ENCODE peak calls at places on chromosomes 3 and 15, in four cellular contexts. W is tibial artery, Q is breast epithelium, C is astrocyte. N is an unnamed sample.

GRCh38 chr15:34473840-34474239 is 36.2 kb upstream of the GOLGA8A start:
- DNase-seq in W (no peak), Q (no peak), C (no peak), N (no peak)

GRCh38 chr15:98888839-98889479 is 118.6 kb downstream of the PGPEP1L start:
- DNase-seq in W (no peak), Q (no peak), C (peak), N (no peak)

GRCh38 chr3:190601597-190601996 is 87.7 kb downstream of the IL1RAP start:
- DNase-seq in W (no peak), Q (no peak), C (no peak), N (no peak)

GRCh38 chr3:131231710-131232348 is 149.7 kb upstream of the NUDT16 start:
- DNase-seq in W (no peak), Q (no peak), C (peak), N (no peak)

GRCh38 chr15:83559310-83559966 is 94.5 kb upstream of the ADAMTSL3 start:
- DNase-seq in W (no peak), Q (no peak), C (peak), N (peak)

GRCh38 chr3:112561085-112561692 is 573 bp downstream of the ATG3 start:
- DNase-seq in W (peak), Q (peak), C (peak), N (peak)

GRCh38 chr3:124282751-124283643 is 291.1 kb upstream of the ROPN1 start:
- DNase-seq in W (no peak), Q (no peak), C (peak), N (no peak)

GRCh38 chr3:156516284-156516683 is 38.6 kb downstream of the SSR3 start:
- DNase-seq in W (no peak), Q (no peak), C (no peak), N (peak)

GRCh38 chr3:81497565-81497964 is 263.9 kb downstream of the GBE1 start:
- DNase-seq in W (no peak), Q (no peak), C (no peak), N (no peak)

GRCh38 chr3:53215816-53216215 is 40.0 kb downstream of the TKT start:
- DNase-seq in W (no peak), Q (no peak), C (no peak), N (no peak)

GRCh38 chr3:4656059-4656458 is 162.9 kb downstream of the ITPR1 start:
- DNase-seq in W (peak), Q (peak), C (peak), N (peak)

GRCh38 chr15:27538325-27538724 is 560.8 kb downstream of the OCA2 start:
- DNase-seq in W (no peak), Q (no peak), C (no peak), N (no peak)

GRCh38 chr3:65833761-65834505 is 204.8 kb downstream of the MAGI1 start:
- DNase-seq in W (no peak), Q (no peak), C (peak), N (no peak)

GRCh38 chr15:40770147-40770721 is 454 bp downstream of the C15orf62 start:
- DNase-seq in W (no peak), Q (no peak), C (no peak), N (no peak)

GRCh38 chr15:39785139-39785538 is 2.5 kb upstream of the FSIP1 start:
- DNase-seq in W (no peak), Q (no peak), C (no peak), N (no peak)

GRCh38 chr3:173502983-173503568 is 105.5 kb downstream of the NLGN1 start:
- DNase-seq in W (no peak), Q (no peak), C (peak), N (no peak)

GRCh38 chr15:71667228-71667627 is 143.1 kb upstream of the NR2E3 start:
- DNase-seq in W (no peak), Q (no peak), C (no peak), N (no peak)

GRCh38 chr15:82812994-82813393 is 3.6 kb downstream of the WHAMM start:
- DNase-seq in W (no peak), Q (no peak), C (no peak), N (no peak)

GRCh38 chr3:60998855-60999254 is 252.4 kb downstream of the FHIT start:
- DNase-seq in W (no peak), Q (no peak), C (no peak), N (no peak)

GRCh38 chr15:55434989-55435825 is 26.9 kb downstream of the PIERCE2 start:
- DNase-seq in W (no peak), Q (no peak), C (peak), N (no peak)

GRCh38 chr3:144809381-144809780 is 837.8 kb downstream of the DIPK2A start:
- DNase-seq in W (no peak), Q (no peak), C (no peak), N (no peak)

GRCh38 chr15:83830381-83830780 is 176.5 kb downstream of the ADAMTSL3 start:
- DNase-seq in W (no peak), Q (no peak), C (no peak), N (no peak)

GRCh38 chr3:90062018-90062417 is 954.6 kb downstream of the EPHA3 start:
- DNase-seq in W (no peak), Q (no peak), C (peak), N (no peak)

GRCh38 chr3:195705081-195705991 is 15.4 kb upstream of the MUC20 start:
- DNase-seq in W (no peak), Q (no peak), C (no peak), N (no peak)

GRCh38 chr3:46844397-46844796 is 18.8 kb downstream of the MYL3 start:
- DNase-seq in W (no peak), Q (no peak), C (no peak), N (no peak)

GRCh38 chr3:191702121-191702520 is 241.2 kb downstream of the PYDC2 start:
- DNase-seq in W (no peak), Q (no peak), C (no peak), N (no peak)

GRCh38 chr3:45182915-45183881 is 37.0 kb upstream of the CDCP1 start:
- DNase-seq in W (peak), Q (no peak), C (peak), N (no peak)

GRCh38 chr3:171503817-171504216 is 43.6 kb upstream of the TNIK start:
- DNase-seq in W (no peak), Q (no peak), C (no peak), N (no peak)

GRCh38 chr15:37102315-37103021 is 2.1 kb upstream of the MEIS2 start:
- DNase-seq in W (no peak), Q (no peak), C (no peak), N (no peak)

GRCh38 chr3:168025076-168025475 is 70.6 kb downstream of the GOLIM4 start:
- DNase-seq in W (no peak), Q (no peak), C (peak), N (no peak)

GRCh38 chr15:69992326-69992725 is 105.4 kb downstream of the TLE3 start:
- DNase-seq in W (no peak), Q (no peak), C (no peak), N (no peak)

GRCh38 chr15:91073768-91074167 is 26.3 kb upstream of the SV2B start:
- DNase-seq in W (no peak), Q (no peak), C (no peak), N (no peak)

GRCh38 chr3:106823706-106824105 is 553.5 kb upstream of the CCDC54 start:
- DNase-seq in W (no peak), Q (no peak), C (no peak), N (no peak)

GRCh38 chr3:3013299-3013698 is 96.9 kb downstream of the IL5RA start:
- DNase-seq in W (no peak), Q (no peak), C (no peak), N (no peak)

GRCh38 chr15:99104788-99105515 is at the start of gene SYNM:
- DNase-seq in W (peak), Q (peak), C (peak), N (peak)

DNA sequence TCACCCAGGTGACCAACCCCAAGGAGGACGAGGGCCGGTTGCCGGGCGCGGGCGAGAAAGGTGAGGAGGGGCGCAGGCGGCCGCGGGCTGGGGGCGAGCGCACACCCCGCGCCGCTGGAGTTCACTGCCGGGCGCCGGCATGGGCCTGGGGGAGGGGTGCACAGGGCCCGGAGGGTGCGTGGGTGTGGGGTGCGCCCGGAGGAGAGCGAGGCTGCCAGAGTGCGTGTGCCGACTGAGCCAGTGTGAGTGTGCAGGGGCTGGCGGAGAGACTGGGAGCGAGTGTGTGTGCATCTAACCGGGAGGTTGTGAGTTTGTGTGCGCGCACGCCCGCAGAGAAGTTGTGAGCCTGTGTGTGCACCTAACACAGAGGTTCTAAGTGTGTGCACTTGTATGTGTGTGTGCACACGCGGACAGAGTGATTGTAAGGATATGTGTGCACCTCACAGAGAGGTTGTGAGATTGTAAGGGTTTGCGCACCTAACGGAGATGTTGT is 585 bp downstream of the CTDSPL start:
- DNase-seq in W (peak), Q (peak), C (no peak), N (peak)
- H3K27ac ChIP-seq in W (peak), Q (peak), C (no peak), N (peak)

GRCh38 chr15:45522179-45522930 is at the start of gene SLC30A4:
- DNase-seq in W (peak), Q (peak), C (peak), N (peak)
- TF ChIP-seq CTCF in W (peak), Q (peak), C (peak), N (peak)

DNA sequence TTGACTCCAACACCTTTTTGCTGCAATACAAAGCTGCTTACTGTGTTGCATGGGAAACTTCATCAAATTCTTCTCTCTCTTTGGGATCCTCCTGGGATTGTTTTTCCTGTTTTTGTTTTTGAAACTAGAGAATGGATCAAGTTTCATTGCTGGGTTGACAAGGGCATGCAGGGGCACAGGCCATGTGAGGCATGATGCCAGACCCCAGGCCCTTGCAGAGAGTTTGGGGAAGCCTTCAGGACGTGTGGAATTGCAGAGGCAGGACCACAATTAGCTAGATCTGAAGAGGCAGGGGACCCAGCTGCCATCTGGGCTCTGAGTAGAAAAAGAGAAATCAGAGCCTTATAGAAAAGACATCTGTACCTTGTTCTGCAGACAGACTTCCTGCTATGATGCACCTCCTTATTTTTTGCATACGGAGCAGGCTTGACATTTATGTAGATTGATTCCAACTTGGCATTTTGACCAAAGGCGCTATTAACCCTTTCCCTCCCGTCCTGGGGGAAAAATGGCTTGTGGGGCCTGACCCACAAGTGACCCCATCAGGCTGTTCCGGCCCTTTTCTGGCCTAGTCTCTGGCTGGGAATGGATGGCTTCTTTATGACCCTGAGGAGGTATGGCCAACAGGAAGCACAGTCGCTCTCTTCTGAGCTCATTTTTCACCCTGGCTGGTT is 44.3 kb upstream of the CHRNB4 start:
- DNase-seq in W (no peak), Q (no peak), C (no peak), N (no peak)
- H3K4me3 ChIP-seq in W (no peak), Q (no peak), C (no peak), N (no peak)

GRCh38 chr15:101127503-101128076 is 124.3 kb downstream of the CHSY1 start:
- DNase-seq in W (peak), Q (peak), C (peak), N (no peak)

GRCh38 chr15:101122806-101123205 is 129.0 kb downstream of the CHSY1 start:
- DNase-seq in W (no peak), Q (no peak), C (no peak), N (no peak)

GRCh38 chr15:101126618-101127502 is 125.0 kb downstream of the CHSY1 start:
- DNase-seq in W (no peak), Q (no peak), C (peak), N (no peak)

GRCh38 chr15:101123222-101123910 is 128.5 kb downstream of the CHSY1 start:
- DNase-seq in W (no peak), Q (no peak), C (peak), N (no peak)

GRCh38 chr15:101124731-101125558 is 126.9 kb downstream of the CHSY1 start:
- DNase-seq in W (no peak), Q (no peak), C (peak), N (no peak)
- H3K27ac ChIP-seq in W (no peak), Q (no peak), C (peak), N (no peak)

GRCh38 chr3:51678186-51678585 is 7.1 kb downstream of the TEX264 start:
- DNase-seq in W (no peak), Q (no peak), C (no peak), N (no peak)
- TF ChIP-seq CTCF in W (no peak), Q (no peak), C (no peak), N (no peak)

DNA sequence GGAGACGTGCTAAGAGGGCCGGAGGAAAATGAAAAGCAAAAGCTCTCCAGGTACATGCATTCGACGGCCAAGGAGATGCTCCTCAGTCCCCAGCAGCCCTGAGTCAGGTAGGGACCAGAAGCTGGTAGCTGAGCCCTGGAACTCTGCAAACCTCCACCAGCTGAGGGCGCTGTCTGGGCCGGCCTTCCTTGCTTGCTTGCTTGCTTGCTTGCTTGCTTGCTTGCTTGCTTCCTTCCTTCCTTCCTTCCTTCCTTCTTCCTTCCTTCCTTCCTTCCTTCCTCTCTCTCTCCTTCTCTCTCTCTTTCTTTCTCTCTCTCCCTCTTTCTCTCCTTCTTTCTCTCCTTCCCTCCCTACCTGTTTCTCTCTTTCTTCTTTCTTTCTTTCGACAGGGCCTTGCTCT is 94.6 kb upstream of the RASGRF1 start:
- DNase-seq in W (no peak), Q (no peak), C (no peak), N (no peak)
- H3K4me3 ChIP-seq in W (no peak), Q (no peak), C (no peak), N (no peak)

DNA sequence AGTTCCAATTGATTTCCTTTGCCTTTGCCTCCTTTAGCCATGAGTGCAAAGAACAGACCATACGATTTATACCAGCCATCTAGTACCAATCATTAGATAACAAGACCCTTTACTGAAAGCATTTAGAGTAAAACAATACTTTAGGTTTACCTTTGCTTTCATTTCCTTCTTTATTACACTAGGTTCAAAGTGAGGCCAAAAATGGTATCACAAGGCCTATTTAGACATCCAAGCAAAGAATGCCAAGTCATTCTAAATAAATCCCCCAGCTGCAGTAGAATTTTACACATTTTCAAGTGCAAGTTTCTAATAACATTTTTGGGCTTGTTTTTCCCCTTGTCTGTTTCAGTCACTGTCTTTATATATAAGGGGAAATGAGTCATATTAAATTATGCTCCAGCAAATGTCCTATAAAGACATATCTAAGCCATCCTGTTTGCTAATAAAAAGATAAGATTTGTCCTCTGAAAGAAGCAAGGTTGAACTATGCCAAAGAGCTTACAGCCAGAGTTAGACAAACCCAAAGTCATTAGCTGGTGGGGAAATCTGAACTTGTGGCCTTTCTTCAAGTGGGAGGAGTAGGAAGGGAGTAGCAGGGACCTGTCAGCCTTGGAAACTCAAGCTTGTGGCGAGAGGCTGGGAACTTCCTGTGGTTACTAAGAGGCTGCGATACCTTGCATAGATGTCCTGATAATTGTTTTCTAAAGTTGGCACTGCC is 232.7 kb downstream of the MECOM start:
- DNase-seq in W (no peak), Q (no peak), C (peak), N (no peak)
- H3K27ac ChIP-seq in W (no peak), Q (no peak), C (no peak), N (no peak)

GRCh38 chr3:189490337-189490736 is 140.9 kb upstream of the TP63 start:
- DNase-seq in W (no peak), Q (no peak), C (no peak), N (no peak)
- TF ChIP-seq CTCF in W (no peak), Q (no peak), C (no peak), N (no peak)

N was measured in dorsolateral prefrontal cortex.